ENCODE peak calls at places on chromosomes 1 and 21, in five cellular contexts. R is esophagus muscularis mucosa, D is SK-N-SH, K is IMR-90, T is lung. Q is an unnamed sample. For H3K4me1 and H3K27me3, the result is how much of the 10 kb centered on the place peaks cover.

GRCh38 chr1:48644950-48645605 is 131.6 kb downstream of the BEND5 start:
- DNase-seq in R (no peak), D (no peak), K (no peak), T (no peak), Q (no peak)

GRCh38 chr1:26923711-26924110 is 2.2 kb downstream of the NUDC start:
- DNase-seq in R (no peak), D (no peak), K (peak), T (no peak), Q (no peak)

GRCh38 chr1:233327938-233328660 is 575 bp downstream of the MAP3K21 start:
- DNase-seq in R (no peak), D (peak), K (no peak), T (no peak), Q (no peak)

GRCh38 chr1:37691497-37692077 is 729 bp upstream of the CDCA8 start:
- DNase-seq in R (no peak), D (peak), K (peak), T (peak), Q (no peak)

GRCh38 chr1:202854787-202855186 is 34.2 kb downstream of the RABIF start:
- DNase-seq in R (no peak), D (no peak), K (no peak), T (no peak), Q (no peak)

GRCh38 chr1:207815913-207816312 is 64.1 kb downstream of the CD46 start:
- DNase-seq in R (no peak), D (no peak), K (peak), T (no peak), Q (no peak)

GRCh38 chr1:151843398-151843797 is 3.8 kb upstream of the C2CD4D start:
- DNase-seq in R (no peak), D (no peak), K (no peak), T (no peak), Q (no peak)

GRCh38 chr1:3333903-3334302 is 120.6 kb upstream of the ARHGEF16 start:
- DNase-seq in R (no peak), D (no peak), K (no peak), T (no peak), Q (no peak)

GRCh38 chr1:187838335-187839293 is 1009.9 kb downstream of the PLA2G4A start:
- DNase-seq in R (no peak), D (no peak), K (no peak), T (no peak), Q (no peak)

DNA sequence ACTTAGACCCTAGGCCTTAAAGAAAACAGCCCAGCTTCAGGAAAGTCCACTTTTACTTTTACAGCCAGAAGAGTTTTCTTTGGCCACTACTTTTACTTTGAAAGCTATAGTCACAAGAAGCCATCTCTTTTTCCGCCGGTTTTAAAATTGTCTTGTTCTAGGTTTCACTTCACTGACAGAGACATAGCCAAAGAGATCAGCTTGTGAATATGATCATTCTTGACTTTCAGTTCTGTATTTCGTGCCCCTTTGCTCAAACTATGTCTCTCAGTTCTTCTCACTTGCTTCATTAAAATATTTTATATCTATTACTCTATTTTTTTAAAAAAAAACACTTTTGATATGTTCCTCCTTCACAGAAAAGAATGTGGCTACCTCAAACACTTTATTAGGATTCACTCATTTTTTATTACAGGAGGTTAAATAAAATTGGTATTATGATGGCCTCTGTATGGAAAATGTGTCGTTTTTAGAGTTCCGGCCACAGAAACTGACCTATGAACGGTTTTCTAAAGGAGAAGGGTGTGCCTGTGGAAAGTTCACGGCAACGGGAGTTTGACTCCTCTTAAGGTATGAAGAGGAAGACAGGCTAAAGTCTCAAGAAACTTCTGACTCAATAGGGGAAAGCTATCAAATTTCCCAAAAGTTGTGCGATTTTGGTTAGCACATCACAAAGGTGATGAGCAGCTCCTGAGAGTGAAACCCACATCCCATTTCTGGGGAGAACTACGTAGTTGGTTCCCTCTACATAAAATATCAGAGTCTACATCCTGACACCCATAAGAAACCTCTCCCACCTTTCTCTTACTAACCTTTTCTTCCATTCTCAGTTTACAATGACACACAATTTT is 1.2 kb downstream of the MCOLN2 start:
- DNase-seq in R (no peak), D (peak), K (no peak), T (no peak), Q (no peak)
- H3K4me1 ChIP-seq in R (under half), D (under half), K (under half), T (under half), Q (under half)

GRCh38 chr21:36010801-36011200 is 49.5 kb downstream of the SETD4 start:
- DNase-seq in R (no peak), D (no peak), K (no peak), T (no peak), Q (no peak)
- H3K27me3 ChIP-seq in R (under half), D (under half), K (under half), T (under half), Q (under half)

GRCh38 chr1:114219247-114219872 is 65.7 kb upstream of the SYT6 start:
- DNase-seq in R (no peak), D (no peak), K (peak), T (no peak), Q (no peak)
- TF ChIP-seq CTCF in R (peak), D (peak), K (no peak), T (no peak), Q (no peak)

GRCh38 chr1:155941845-155942507 is 538 bp downstream of the RXFP4 start:
- DNase-seq in R (no peak), D (no peak), K (no peak), T (no peak), Q (no peak)
- H3K4me1 ChIP-seq in R (half or more), D (under half), K (under half), T (under half), Q (under half)

GRCh38 chr1:157319567-157319966 is 181.4 kb upstream of the ETV3 start:
- DNase-seq in R (no peak), D (no peak), K (no peak), T (no peak), Q (no peak)

GRCh38 chr1:157326173-157326859 is 188.1 kb upstream of the ETV3 start:
- DNase-seq in R (no peak), D (no peak), K (no peak), T (no peak), Q (no peak)

DNA sequence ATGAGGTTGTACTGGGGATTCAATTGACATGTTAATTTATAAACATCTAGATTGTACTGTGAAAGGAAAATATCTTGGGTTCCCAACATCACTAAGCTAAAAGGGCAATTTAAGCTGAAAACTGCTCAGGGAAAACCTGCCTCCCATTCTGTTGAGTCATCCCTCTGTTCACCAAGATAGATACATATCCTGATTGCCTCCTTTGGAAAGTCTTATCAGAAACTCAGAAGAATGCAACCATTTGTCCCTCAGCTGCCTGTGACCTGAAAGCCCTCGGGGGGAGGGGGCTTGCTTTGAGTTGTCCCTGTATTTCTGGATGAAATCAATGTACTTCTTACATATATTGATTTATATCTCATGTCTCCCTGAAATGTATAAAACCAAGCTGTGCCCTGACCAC is 187.0 kb upstream of the ETV3 start:
- DNase-seq in R (no peak), D (no peak), K (no peak), T (no peak), Q (no peak)
- H3K27me3 ChIP-seq in R (under half), D (under half), K (under half), T (under half), Q (under half)